ENCODE peak calls at places on chromosomes 16 and 17, in four cellular contexts. B, T, J and N are unnamed samples.

GRCh38 chr16:53784312-53784711 is 80.4 kb downstream of the FTO start:
- DNase-seq in T (no peak), J (no peak), B (no peak), N (no peak)

GRCh38 chr16:4373909-4374742 is 2.5 kb downstream of the VASN start:
- DNase-seq in B (no peak), T (no peak), J (no peak), N (peak)

GRCh38 chr16:73163238-73163795 is 115.4 kb upstream of the ZFHX3 start:
- DNase-seq in T (no peak), J (no peak), B (no peak), N (no peak)

GRCh38 chr16:76653390-76654026 is 376.3 kb downstream of the CNTNAP4 start:
- DNase-seq in B (no peak), J (peak), T (peak), N (peak)

GRCh38 chr17:65560628-65561371 is 648 bp downstream of the AXIN2 start:
- DNase-seq in B (peak), J (no peak), T (peak), N (peak)

GRCh38 chr16:47979783-47980182 is 176.0 kb downstream of the ABCC12 start:
- DNase-seq in J (no peak), B (no peak), T (no peak), N (no peak)

GRCh38 chr16:49489686-49490320 is 116.2 kb downstream of the C16orf78 start:
- DNase-seq in J (no peak), B (no peak), T (no peak), N (no peak)

GRCh38 chr16:11319529-11320146 is 25.6 kb upstream of the RMI2 start:
- DNase-seq in J (no peak), T (peak), B (no peak), N (no peak)

GRCh38 chr17:61452301-61453290 is at the start of gene TBX4:
- DNase-seq in J (no peak), T (no peak), B (no peak), N (no peak)

GRCh38 chr17:51230306-51230705 is 29.5 kb downstream of the MBTD1 start:
- DNase-seq in B (no peak), T (no peak), J (no peak), N (no peak)

GRCh38 chr17:63171428-63172205 is 205.6 kb downstream of the TANC2 start:
- DNase-seq in T (no peak), J (no peak), B (no peak), N (no peak)

GRCh38 chr17:63275968-63276349 is 170.1 kb downstream of the CYB561 start:
- DNase-seq in J (no peak), B (no peak), T (no peak), N (no peak)

GRCh38 chr17:49252148-49252682 is 21.6 kb upstream of the PHOSPHO1 start:
- DNase-seq in B (no peak), J (no peak), T (no peak), N (peak)

GRCh38 chr16:55662641-55663040 is 6.9 kb downstream of the SLC6A2 start:
- DNase-seq in T (no peak), J (no peak), B (no peak), N (no peak)

GRCh38 chr17:45246861-45247428 is 14.9 kb downstream of the SPATA32 start:
- DNase-seq in B (peak), T (peak), J (no peak), N (peak)

GRCh38 chr16:85419503-85420408 is 193.4 kb upstream of the GSE1 start:
- DNase-seq in B (peak), J (no peak), T (no peak), N (no peak)

GRCh38 chr17:40857535-40857934 is 9.5 kb downstream of the KRT12 start:
- DNase-seq in T (peak), J (no peak), B (no peak), N (no peak)

GRCh38 chr16:24318670-24319069 is 62.5 kb downstream of the CACNG3 start:
- DNase-seq in J (no peak), T (no peak), B (peak), N (no peak)

GRCh38 chr16:75341934-75342811 is 90.7 kb upstream of the BCAR1 start:
- DNase-seq in J (no peak), T (no peak), B (no peak), N (no peak)

GRCh38 chr16:88638323-88639230 is at the start of gene IL17C:
- DNase-seq in T (no peak), J (no peak), B (peak), N (peak)
- TF ChIP-seq NRF1 in T (no peak), J (no peak), B (no peak), N (no peak)

DNA sequence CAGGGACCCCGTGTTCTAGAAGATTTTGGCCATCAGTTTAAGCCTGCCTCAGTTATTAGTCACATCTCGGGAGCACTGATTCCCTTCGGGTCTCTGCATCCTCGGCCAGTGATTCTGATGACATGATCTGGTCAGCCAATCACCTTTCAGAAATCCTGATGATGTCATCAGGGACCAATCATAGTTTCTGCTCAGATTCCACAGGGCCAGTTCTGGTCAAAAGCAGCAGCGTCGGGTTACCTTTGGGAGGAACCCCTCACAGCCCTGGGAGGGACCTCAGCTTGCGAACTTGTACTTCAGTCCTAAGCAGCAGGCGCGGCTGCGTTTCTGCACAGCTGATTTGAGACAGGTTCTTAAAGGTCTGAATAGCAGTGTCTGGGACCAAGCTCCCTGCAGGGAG is 13.9 kb downstream of the KDM8 start:
- DNase-seq in B (no peak), T (peak), J (no peak), N (peak)
- TF ChIP-seq NRF1 in B (no peak), T (no peak), J (no peak), N (no peak)

DNA sequence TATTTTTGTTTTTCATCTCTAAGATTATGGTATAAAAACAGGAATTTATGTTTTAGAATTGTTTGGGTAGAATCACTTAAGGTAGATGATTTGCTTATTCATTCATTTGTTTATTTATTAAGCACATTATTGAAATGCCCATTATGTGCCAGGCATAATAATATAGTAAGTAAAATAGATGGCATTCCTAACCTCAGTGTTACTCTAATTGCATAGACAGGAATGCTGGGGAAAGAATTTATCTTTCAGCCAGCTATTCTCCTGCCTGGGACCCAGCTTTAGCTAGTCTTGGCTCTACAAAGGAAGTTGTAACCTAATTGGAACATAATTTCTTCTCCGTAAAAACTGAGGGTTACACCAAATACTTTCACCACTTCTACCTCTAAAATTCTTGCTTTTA is 44.6 kb downstream of the NFAT5 start:
- DNase-seq in J (no peak), B (no peak), T (peak), N (no peak)
- TF ChIP-seq NRF1 in J (no peak), B (no peak), T (no peak), N (no peak)

GRCh38 chr17:42979511-42980273 is at the start of gene PTGES3L:
- DNase-seq in J (no peak), T (peak), B (peak), N (peak)
- TF ChIP-seq NRF1 in J (no peak), T (no peak), B (no peak), N (no peak)

GRCh38 chr17:81424613-81425017 is 29.4 kb downstream of the BAHCC1 start:
- DNase-seq in J (no peak), B (no peak), T (no peak), N (no peak)

GRCh38 chr17:81423698-81424071 is 28.4 kb downstream of the BAHCC1 start:
- DNase-seq in T (no peak), B (no peak), J (no peak), N (no peak)

GRCh38 chr17:81420769-81421462 is 25.7 kb downstream of the BAHCC1 start:
- DNase-seq in J (no peak), B (no peak), T (no peak), N (no peak)

GRCh38 chr17:81424151-81424550 is 28.9 kb downstream of the BAHCC1 start:
- DNase-seq in J (no peak), T (no peak), B (no peak), N (no peak)

DNA sequence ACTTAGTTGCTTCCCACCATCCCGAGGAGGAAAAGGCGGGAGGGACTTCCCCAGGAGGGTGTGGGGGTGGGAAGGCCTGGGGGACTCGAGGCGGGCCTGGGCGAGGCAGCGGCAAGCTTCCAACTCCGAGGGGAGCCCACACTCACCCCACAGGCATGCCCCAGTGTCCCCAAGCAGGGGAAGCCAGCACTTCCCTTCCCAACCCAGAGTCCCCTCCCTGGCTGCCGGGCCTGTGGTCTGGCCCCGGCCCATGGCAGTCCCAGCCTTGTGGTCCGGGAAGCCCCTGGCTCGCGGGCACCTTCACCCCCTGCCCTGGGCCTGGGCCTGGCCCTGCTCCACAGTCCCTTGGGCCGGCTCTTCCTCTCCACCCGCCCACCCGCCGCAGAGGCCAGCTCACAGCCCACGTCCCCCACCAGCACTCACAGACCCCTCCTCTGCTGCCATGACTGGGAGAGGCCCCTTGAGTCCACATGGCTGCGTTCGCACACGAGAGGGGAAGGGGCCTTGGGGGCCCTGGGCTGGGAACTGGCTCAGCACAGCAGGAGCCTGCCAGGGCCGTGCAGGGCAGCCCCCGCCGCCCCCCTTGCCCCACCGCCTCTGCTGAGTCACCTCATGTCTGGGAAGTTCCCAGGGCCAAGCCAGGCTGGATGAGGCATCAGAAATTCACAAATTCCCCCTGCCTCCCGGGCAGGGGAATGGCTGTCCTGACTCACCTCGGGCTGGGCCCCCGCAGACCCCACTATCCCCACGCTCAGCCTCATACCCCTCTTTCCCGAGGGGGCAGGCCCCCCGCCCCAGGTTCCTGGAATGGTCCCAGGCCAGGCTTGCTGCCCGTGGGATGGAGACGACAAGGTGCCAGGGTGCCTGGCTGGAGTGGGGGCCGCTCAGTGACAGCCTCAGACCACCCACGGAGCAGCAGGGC is 27.8 kb downstream of the BAHCC1 start:
- DNase-seq in J (no peak), T (peak), B (no peak), N (peak)
- TF ChIP-seq NRF1 in J (no peak), T (no peak), B (no peak), N (no peak)

GRCh38 chr17:78294776-78295175 is 63.3 kb downstream of the TMEM235 start:
- DNase-seq in B (no peak), T (no peak), J (no peak), N (no peak)
- TF ChIP-seq NRF1 in B (no peak), T (no peak), J (no peak), N (no peak)

GRCh38 chr17:15907290-15907689 is 37.6 kb upstream of the ADORA2B start:
- DNase-seq in B (no peak), T (no peak), J (no peak), N (no peak)
- TF ChIP-seq NRF1 in B (no peak), T (no peak), J (no peak), N (no peak)

GRCh38 chr17:28285965-28286364 is 33.0 kb upstream of the TMEM97 start:
- DNase-seq in B (no peak), T (no peak), J (no peak), N (no peak)

GRCh38 chr17:28291780-28292330 is 27.1 kb upstream of the TMEM97 start:
- DNase-seq in B (no peak), J (no peak), T (no peak), N (no peak)

GRCh38 chr17:28293994-28294393 is 25.0 kb upstream of the TMEM97 start:
- DNase-seq in B (no peak), J (no peak), T (no peak), N (no peak)

GRCh38 chr17:28295677-28296578 is 23.1 kb upstream of the TMEM97 start:
- DNase-seq in B (no peak), J (no peak), T (no peak), N (no peak)

GRCh38 chr17:28290703-28291102 is 28.3 kb upstream of the TMEM97 start:
- DNase-seq in J (no peak), B (no peak), T (no peak), N (no peak)
- TF ChIP-seq NRF1 in J (no peak), B (no peak), T (no peak), N (no peak)